ENCODE peak calls at places on chromosomes 2 and 18, in nine cellular contexts. J is BE2C, E is choroid plexus epithelial cell, B is cardiac muscle cell, K is neural progenitor cell, W is hepatocyte, N is lower lobe of right lung, D is ascending aorta, I is HFF-Myc. V is an unnamed sample.

GRCh38 chr2:78541451-78542267 is 483.8 kb upstream of the REG3G start:
- DNase-seq in J (no peak), N (no peak), B (no peak), W (no peak), K (no peak), E (no peak), D (no peak), I (no peak), V (no peak)

GRCh38 chr2:219491278-219491967 is 7.3 kb upstream of the GMPPA start:
- DNase-seq in J (no peak), K (no peak), B (no peak), W (no peak), E (no peak), D (no peak), N (no peak), I (no peak), V (no peak)

GRCh38 chr2:114405486-114406250 is 36.8 kb upstream of the DPP10 start:
- DNase-seq in J (no peak), K (no peak), W (no peak), N (no peak), B (no peak), I (no peak), E (no peak), D (no peak), V (no peak)

GRCh38 chr2:1731963-1732768 is 12.1 kb downstream of the PXDN start:
- DNase-seq in B (no peak), E (peak), N (no peak), D (no peak), J (peak), K (peak), W (peak), I (peak), V (no peak)

GRCh38 chr2:213995400-213996105 is 415.3 kb upstream of the VWC2L start:
- DNase-seq in D (no peak), K (no peak), I (peak), W (no peak), B (no peak), J (no peak), N (no peak), E (peak), V (no peak)

GRCh38 chr2:155747531-155747930 is 585.0 kb downstream of the NR4A2 start:
- DNase-seq in K (no peak), B (no peak), I (no peak), D (no peak), N (no peak), W (no peak), J (no peak), E (no peak), V (no peak)

GRCh38 chr2:119354860-119355259 is 11.8 kb downstream of the C2orf76 start:
- DNase-seq in B (no peak), W (no peak), J (no peak), N (no peak), K (no peak), E (no peak), D (no peak), I (no peak), V (no peak)

GRCh38 chr2:203330434-203330833 is 2.2 kb downstream of the ABI2 start:
- DNase-seq in K (no peak), I (no peak), W (no peak), J (no peak), D (no peak), B (no peak), N (no peak), E (peak), V (no peak)

GRCh38 chr2:205473791-205474190 is 208.5 kb upstream of the NRP2 start:
- DNase-seq in K (no peak), E (no peak), B (no peak), W (no peak), D (no peak), N (no peak), J (no peak), I (no peak), V (no peak)

GRCh38 chr2:69836316-69836715 is 6.9 kb downstream of the GMCL1 start:
- DNase-seq in N (no peak), K (no peak), E (no peak), J (no peak), D (no peak), B (no peak), W (no peak), I (no peak), V (no peak)

GRCh38 chr18:32769242-32770180 is 3.3 kb downstream of the KLHL14 start:
- DNase-seq in J (no peak), D (no peak), B (peak), K (peak), W (peak), E (peak), N (no peak), I (no peak), V (peak)

GRCh38 chr18:32093523-32093922 is 1.8 kb downstream of the RNF138 start:
- DNase-seq in I (no peak), J (no peak), D (no peak), N (no peak), K (no peak), E (no peak), W (peak), B (no peak), V (no peak)

DNA sequence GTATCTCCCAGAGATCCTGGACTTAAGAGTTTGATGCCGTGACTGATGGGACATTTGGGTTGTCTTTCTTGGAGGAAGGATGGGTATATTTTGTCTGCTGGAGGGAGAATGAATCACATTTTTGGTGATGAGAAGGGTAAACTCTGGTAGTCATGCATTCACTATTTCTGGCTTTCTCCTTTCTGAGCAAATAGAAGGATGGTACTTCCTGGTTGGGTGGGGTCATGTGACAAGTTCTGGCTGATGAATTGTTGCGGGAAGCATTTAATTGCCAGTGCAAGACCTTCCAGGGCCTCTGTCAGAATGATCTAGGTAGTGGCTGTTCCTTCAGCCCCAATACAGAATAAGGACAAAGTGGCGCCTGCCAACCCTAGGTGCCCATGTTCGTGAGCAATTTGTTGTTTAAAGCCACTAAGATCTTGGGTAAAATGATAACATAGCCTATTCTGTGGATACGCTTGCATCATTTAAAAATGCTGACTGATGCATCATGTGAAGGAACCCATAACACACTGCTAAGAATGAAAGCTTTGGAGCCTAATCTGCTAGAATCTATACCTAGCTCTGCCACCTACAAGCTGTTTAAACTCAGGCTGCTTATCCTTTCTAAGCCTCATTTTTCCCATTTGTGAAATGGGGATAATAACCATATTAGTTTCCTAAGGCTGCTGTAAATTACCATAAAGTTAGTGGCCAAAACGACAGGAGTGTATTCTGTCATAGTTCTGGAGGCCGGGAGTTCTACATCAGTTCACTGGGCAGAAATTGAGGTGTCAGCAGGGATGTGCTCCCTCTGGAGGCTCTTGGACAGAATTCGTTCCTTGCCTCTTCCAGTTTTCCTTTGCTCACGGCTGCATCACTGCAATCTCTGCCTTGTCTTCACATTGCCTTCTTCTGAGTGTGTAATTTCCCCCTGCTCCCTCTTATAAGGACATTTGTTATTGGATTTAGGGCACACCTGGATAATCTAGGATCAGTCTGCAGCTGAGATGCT is 281.3 kb downstream of the AGPS start:
- DNase-seq in E (peak), D (no peak), K (no peak), W (no peak), I (no peak), N (no peak), B (no peak), J (no peak), V (no peak)
- TF ChIP-seq CTCF in E (peak), D (no peak), K (peak), W (no peak), I (peak), N (no peak), B (no peak), J (peak), V (no peak)

DNA sequence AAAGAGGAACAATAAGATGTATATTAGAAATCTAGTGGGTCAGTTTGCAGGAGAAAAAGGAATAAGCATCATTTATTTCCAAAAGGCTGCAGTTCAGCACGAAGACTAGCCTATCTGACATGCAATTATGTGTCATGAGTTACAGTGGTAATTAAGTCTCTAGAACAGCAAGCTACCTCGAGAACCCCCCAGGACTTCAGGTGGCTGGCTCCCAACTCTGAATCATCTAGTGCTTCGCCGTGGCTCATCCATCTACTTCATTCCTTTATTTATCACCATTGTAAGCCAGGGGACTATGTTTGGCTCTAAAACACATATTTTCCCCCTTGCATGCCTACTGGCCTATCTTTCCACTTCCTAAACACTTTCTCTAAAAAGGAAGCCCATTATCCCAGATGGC is 121.6 kb downstream of the TXNL1 start:
- DNase-seq in W (no peak), I (no peak), B (no peak), J (no peak), K (no peak), N (no peak), E (no peak), D (no peak), V (no peak)
- H3K4me3 ChIP-seq in W (no peak), I (no peak), B (no peak), J (no peak), K (no peak), N (no peak), E (no peak), D (no peak), V (no peak)

GRCh38 chr2:234146087-234146826 is 95.8 kb downstream of the SPP2 start:
- DNase-seq in N (no peak), J (no peak), W (no peak), K (no peak), B (no peak), D (no peak), E (peak), I (peak), V (no peak)
- TF ChIP-seq CTCF in N (no peak), J (no peak), W (no peak), K (no peak), B (no peak), D (no peak), E (peak), I (no peak), V (no peak)

GRCh38 chr2:70902579-70902978 is 33.1 kb upstream of the ATP6V1B1 start:
- DNase-seq in J (no peak), W (no peak), K (no peak), I (no peak), B (no peak), N (no peak), E (no peak), D (no peak), V (no peak)

GRCh38 chr2:70903171-70903570 is 32.5 kb upstream of the ATP6V1B1 start:
- DNase-seq in K (no peak), W (no peak), B (no peak), N (no peak), I (no peak), D (no peak), J (no peak), E (no peak), V (no peak)

GRCh38 chr2:70903641-70904340 is 31.9 kb upstream of the ATP6V1B1 start:
- DNase-seq in I (no peak), B (no peak), E (no peak), D (no peak), N (no peak), J (no peak), K (peak), W (no peak), V (no peak)

GRCh38 chr2:70901235-70902066 is 34.2 kb upstream of the ATP6V1B1 start:
- DNase-seq in I (no peak), E (peak), N (no peak), W (peak), J (peak), D (no peak), K (peak), B (no peak), V (no peak)

DNA sequence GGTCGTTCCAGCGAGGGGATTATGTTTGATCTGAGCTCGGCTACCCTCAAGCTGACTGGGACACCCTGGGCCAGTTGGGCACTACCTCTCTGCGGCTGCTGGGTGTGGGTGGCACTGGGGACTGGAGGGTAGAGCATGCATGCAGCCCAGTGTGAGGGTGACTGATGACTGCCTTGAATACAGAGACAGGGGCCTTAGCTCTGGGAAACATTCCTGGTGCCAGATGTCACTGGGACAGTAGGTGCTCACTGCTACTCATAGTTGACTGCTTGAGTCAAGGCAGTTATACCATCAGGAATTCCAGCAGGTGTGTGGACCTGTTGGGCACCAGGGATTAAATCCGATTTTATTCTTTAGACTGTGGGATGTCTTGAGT is 33.6 kb upstream of the ATP6V1B1 start:
- DNase-seq in K (no peak), J (peak), B (no peak), E (no peak), N (no peak), D (no peak), I (no peak), W (no peak), V (no peak)
- H3K4me3 ChIP-seq in K (peak), J (peak), B (no peak), E (peak), N (peak), D (peak), I (peak), W (no peak), V (no peak)

GRCh38 chr2:85148190-85148589 is 15.0 kb downstream of the TCF7L1 start:
- DNase-seq in I (no peak), W (no peak), J (no peak), E (no peak), B (no peak), D (no peak), N (no peak), K (no peak), V (no peak)
- TF ChIP-seq CTCF in I (no peak), W (no peak), J (peak), E (peak), B (no peak), D (no peak), N (no peak), K (no peak), V (no peak)

DNA sequence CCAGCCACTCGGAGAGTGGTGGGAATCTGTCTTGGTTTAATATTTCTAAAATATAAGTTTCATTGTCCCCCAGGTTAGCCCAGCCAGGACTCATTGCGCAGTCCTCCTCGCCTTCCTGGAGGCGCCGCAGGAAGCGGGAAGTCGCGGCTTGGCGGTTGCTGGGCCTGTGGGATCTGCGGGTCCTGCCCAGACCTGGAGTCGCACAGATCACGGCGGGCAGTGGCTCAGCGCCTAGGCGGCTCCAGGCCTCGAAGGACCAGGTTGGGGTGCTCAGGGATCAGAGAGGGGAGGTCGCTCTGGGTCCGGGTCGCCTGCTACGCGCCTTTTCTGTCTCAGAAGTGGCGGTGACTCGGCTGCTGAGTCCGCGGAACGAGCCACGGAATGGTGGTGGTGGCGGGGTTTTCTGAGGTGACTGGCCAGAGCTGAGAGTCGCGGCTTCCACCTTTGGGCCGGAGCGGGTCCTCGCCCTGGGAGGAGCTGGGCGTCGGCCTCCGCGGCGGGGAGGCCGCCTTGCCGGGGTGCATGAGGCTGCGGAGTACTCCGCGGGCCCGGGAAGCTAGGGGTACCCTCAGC is 2.7 kb downstream of the HOXD3 start:
- DNase-seq in J (no peak), I (no peak), N (no peak), B (no peak), D (no peak), W (no peak), K (peak), E (no peak), V (no peak)
- H3K4me3 ChIP-seq in J (no peak), I (no peak), N (no peak), B (no peak), D (peak), W (no peak), K (no peak), E (no peak), V (no peak)

GRCh38 chr18:7805880-7806279 is 238.8 kb downstream of the PTPRM start:
- DNase-seq in B (no peak), J (no peak), E (no peak), I (no peak), W (no peak), D (no peak), K (no peak), N (no peak), V (no peak)
- TF ChIP-seq CTCF in B (no peak), J (no peak), E (no peak), I (no peak), W (no peak), D (no peak), K (no peak), N (no peak), V (no peak)

DNA sequence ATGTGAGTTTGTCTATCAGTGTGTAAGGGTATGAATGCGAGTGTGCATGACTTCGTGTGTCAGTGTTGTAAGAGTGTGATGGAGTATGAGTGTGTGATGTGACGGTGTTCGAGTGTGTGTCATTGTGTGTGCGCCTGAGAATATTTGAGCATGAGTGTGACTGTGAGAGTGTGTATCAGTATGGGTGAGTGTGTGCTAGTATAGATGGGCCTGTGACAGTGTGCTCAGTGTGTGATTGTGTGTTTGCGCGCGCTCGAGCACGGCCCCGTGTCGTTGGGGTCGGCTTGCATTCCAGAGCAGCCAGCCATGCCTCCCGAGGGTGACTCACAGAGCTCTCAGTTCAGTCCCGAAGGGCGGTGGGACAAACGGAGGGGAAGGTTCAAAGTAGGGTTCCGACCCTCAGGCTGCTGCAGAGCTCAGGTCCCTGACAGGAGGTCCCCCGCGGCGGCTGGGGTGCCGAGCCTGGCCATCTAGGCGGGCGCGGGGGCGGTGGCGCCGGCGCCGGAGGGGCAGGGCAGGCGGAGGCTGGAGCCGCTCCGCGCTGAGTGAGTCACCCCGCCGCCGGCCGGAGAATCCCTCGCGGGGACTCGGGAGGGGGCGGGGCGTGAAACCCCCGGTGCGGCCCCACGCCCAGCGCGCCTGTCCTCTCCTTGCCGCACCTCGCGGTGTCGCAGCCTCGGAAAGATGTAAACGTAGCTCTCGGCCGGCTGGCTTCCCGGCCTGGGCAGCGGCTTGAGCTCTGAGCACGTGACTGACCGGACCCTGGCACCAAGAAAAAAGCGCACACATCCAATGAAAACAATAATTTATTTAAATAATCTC is 3.8 kb downstream of the DLX2 start:
- DNase-seq in N (no peak), W (peak), E (peak), K (peak), B (peak), J (peak), D (no peak), I (no peak), V (no peak)
- H3K4me3 ChIP-seq in N (peak), W (peak), E (peak), K (peak), B (peak), J (no peak), D (peak), I (peak), V (no peak)

DNA sequence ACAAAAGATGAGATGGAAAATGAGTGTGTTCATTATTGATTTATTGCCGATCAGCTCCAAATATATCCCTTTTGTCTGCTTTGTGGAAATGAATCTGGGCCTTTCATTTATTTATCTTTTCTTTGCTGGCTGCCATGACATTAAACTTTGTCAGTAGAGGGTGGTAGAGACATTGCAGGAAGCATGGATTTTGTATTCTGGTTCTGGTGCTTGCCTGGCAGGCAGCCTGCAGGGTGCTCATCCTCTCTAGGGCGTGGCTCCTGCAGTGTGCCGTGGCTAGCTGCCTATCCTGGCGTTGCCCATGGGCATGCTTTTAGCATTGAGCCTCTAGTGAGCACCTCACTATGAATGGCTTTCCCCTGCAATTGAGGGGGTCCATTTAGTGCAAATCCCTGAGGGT is 593.1 kb downstream of the RNF144A start:
- DNase-seq in D (no peak), B (no peak), I (no peak), E (no peak), J (no peak), N (no peak), W (no peak), K (no peak), V (no peak)
- TF ChIP-seq CTCF in D (no peak), B (no peak), I (no peak), E (no peak), J (peak), N (no peak), W (peak), K (peak), V (no peak)

V was measured in body of pancreas.